ENCODE peak calls at places on chromosome 2, in six cellular contexts. Y is kidney, W is GM12878, X is foreskin fibroblast, K is Calu3, Z is WTC11. N is an unnamed sample.

GRCh38 chr2:181396575-181397062 is 60.6 kb upstream of the ITGA4 start:
- DNase-seq in K (no peak), X (peak), W (no peak), Z (no peak), Y (no peak), N (no peak)

GRCh38 chr2:239299218-239299939 is 101.4 kb downstream of the HDAC4 start:
- DNase-seq in Y (peak), W (no peak), Z (peak), K (no peak), X (no peak), N (no peak)

GRCh38 chr2:43898134-43898957 is 59.6 kb downstream of the ABCG8 start:
- DNase-seq in Z (peak), Y (no peak), W (no peak), K (no peak), X (no peak), N (peak)

GRCh38 chr2:69584127-69584889 is 59.2 kb downstream of the AAK1 start:
- DNase-seq in K (no peak), Y (no peak), X (no peak), Z (no peak), W (no peak), N (no peak)

GRCh38 chr2:234291765-234292204 is 205.1 kb downstream of the ARL4C start:
- DNase-seq in Y (peak), Z (no peak), X (peak), K (no peak), W (no peak), N (no peak)

GRCh38 chr2:42054657-42055430 is 7.0 kb downstream of the PKDCC start:
- DNase-seq in X (no peak), Y (peak), Z (peak), W (no peak), K (peak), N (no peak)

GRCh38 chr2:144712277-144712944 is 192.5 kb upstream of the ZEB2 start:
- DNase-seq in K (no peak), Y (no peak), X (no peak), Z (no peak), W (no peak), N (no peak)

GRCh38 chr2:27262379-27263286 is at the start of gene SLC30A3:
- DNase-seq in X (peak), Z (peak), Y (peak), K (peak), W (no peak), N (peak)

GRCh38 chr2:205892141-205893064 is 193.6 kb downstream of the INO80D start:
- DNase-seq in X (no peak), Z (no peak), Y (no peak), K (peak), W (no peak), N (no peak)

GRCh38 chr2:121903037-121903689 is 147.7 kb downstream of the TSN start:
- DNase-seq in K (no peak), W (no peak), X (no peak), Y (no peak), Z (no peak), N (no peak)

GRCh38 chr2:212940816-212941215 is 210.6 kb downstream of the IKZF2 start:
- DNase-seq in Y (no peak), W (no peak), X (no peak), K (peak), Z (peak), N (no peak)

GRCh38 chr2:239602290-239603282 is 201.8 kb upstream of the HDAC4 start:
- DNase-seq in K (no peak), X (no peak), Y (no peak), Z (no peak), W (no peak), N (no peak)

GRCh38 chr2:156399950-156400703 is 36.1 kb upstream of the GPD2 start:
- DNase-seq in X (peak), K (peak), W (peak), Y (peak), Z (peak), N (no peak)

GRCh38 chr2:112092286-112093041 is 37.4 kb downstream of the TMEM87B start:
- DNase-seq in K (no peak), X (peak), Y (no peak), W (no peak), Z (no peak), N (no peak)

GRCh38 chr2:128237911-128238697 is 80.6 kb downstream of the HS6ST1 start:
- DNase-seq in X (no peak), Z (no peak), W (no peak), K (no peak), Y (no peak), N (no peak)

GRCh38 chr2:16664052-16664731 is 1.4 kb downstream of the CYRIA start:
- DNase-seq in X (no peak), W (no peak), Y (peak), K (no peak), Z (no peak), N (peak)

GRCh38 chr2:402721-403120 is 114.8 kb upstream of the ALKAL2 start:
- DNase-seq in Y (no peak), W (no peak), X (no peak), K (no peak), Z (no peak), N (no peak)

GRCh38 chr2:139045524-139045923 is 265.3 kb upstream of the NXPH2 start:
- DNase-seq in Y (no peak), X (no peak), W (no peak), Z (no peak), K (no peak), N (no peak)

GRCh38 chr2:41990688-41991087 is 57.1 kb upstream of the PKDCC start:
- DNase-seq in Z (no peak), W (no peak), X (no peak), K (no peak), Y (no peak), N (no peak)

GRCh38 chr2:186058604-186059003 is 320.0 kb downstream of the FSIP2 start:
- DNase-seq in Y (no peak), K (no peak), W (no peak), Z (no peak), X (no peak), N (no peak)

GRCh38 chr2:12293868-12294267 is 422.9 kb upstream of the TRIB2 start:
- DNase-seq in X (no peak), K (no peak), Y (no peak), Z (no peak), W (peak), N (no peak)

GRCh38 chr2:221100467-221101089 is 471.5 kb downstream of the EPHA4 start:
- DNase-seq in K (no peak), Z (peak), Y (no peak), W (no peak), X (no peak), N (no peak)

GRCh38 chr2:55992465-55992864 is 68.9 kb upstream of the EFEMP1 start:
- DNase-seq in W (no peak), Y (no peak), X (peak), K (no peak), Z (no peak), N (no peak)
- TF ChIP-seq CTCF in W (no peak), Y (no peak), X (no peak), K (no peak), Z (no peak), N (no peak)

GRCh38 chr2:35365859-35366258 is 989.7 kb upstream of the CRIM1 start:
- DNase-seq in X (no peak), W (no peak), Z (no peak), K (no peak), Y (no peak), N (no peak)
- TF ChIP-seq CTCF in X (no peak), W (no peak), Z (no peak), K (no peak), Y (no peak), N (no peak)

GRCh38 chr2:203126971-203127370 is 111.8 kb upstream of the CYP20A1 start:
- DNase-seq in Z (no peak), W (no peak), Y (no peak), X (no peak), K (no peak), N (no peak)

DNA sequence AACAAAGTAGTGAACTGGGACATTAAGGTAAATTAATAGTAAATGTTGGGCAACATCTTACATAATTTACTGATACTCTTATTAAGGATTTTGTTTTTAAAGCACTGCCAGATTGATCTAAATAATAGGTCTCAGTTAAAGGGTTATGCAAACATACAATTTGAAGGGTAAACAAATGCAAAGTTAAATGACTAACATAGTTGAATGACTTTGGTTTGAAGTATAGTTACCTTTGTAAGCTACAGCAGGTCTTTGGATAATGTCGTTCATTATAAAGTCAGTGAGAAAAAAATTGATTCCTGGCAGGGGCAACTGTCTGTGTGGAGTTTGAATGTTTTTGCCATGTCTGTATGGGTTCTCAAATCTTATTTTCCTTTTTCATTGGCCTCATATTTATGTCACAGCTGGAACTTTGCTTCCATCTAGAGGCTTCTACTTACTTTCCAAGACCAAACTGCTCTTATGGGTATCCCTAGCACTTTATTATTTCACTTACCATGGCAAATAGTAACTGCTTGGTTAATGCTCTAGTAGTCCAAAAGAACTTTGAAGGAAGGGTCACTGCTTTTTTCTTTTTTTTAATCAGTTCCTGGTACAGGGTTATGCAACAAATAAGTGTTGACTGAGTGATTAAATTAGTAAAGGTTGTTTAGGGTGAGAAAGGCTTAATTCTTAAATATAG is 107.8 kb downstream of the NBEAL1 start:
- DNase-seq in Y (no peak), X (no peak), W (no peak), Z (no peak), K (no peak), N (no peak)
- TF ChIP-seq CTCF in Y (peak), X (no peak), W (no peak), Z (no peak), K (no peak), N (peak)

DNA sequence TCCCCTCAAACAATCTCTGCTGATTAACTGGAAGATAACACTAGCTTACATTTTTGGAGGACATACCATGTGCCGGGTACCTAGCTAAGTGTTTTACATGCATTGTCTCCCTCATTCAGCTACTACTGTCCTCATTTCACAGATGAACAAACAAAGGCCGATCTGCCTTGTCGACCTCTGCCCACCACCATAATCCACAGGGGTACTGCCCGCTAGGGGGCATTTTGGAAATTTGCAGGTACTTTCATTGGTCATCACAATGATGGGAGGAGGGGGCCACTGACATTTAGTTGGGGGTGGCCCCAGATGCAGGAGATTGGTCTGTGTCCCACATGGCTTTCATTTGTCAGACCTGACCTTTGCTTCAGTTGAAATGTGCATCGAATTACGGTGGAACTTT is 3.9 kb upstream of the TMEM163 start:
- DNase-seq in X (no peak), Y (no peak), W (no peak), Z (peak), K (no peak), N (no peak)
- TF ChIP-seq CTCF in X (no peak), Y (no peak), W (no peak), Z (peak), K (peak), N (peak)

GRCh38 chr2:74646829-74647482 is 1.2 kb downstream of the M1AP start:
- DNase-seq in K (no peak), Y (no peak), Z (no peak), W (no peak), X (no peak), N (no peak)

GRCh38 chr2:74646201-74646600 is 1.9 kb downstream of the M1AP start:
- DNase-seq in K (no peak), Z (no peak), Y (no peak), W (no peak), X (no peak), N (no peak)

GRCh38 chr2:74653589-74653984 is 460 bp upstream of the SEMA4F start:
- DNase-seq in Y (no peak), K (no peak), W (no peak), Z (no peak), X (no peak), N (no peak)

DNA sequence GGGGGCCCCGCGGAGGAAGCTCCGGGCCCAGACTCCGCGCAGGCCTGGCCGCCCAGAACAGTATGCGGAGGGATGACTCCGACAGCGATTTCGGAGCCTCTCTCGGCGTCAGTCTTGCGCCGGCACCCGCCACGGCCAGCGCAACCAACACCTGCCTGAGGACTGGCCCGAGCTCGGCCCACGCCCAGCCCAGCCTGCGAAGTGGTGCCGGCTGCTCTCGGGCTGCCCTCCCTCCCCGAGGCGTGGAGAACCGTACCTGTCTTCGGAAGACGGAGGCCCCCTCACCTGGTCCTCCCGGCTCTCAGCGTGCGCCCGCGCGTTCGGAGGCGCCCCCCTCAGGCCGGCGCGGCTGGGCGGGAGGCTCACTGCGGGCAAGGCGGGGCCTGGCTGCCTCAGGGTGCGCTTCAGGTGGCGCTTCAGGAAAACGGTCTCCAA is at the start of gene M1AP:
- DNase-seq in Y (peak), W (no peak), K (no peak), Z (peak), X (no peak), N (no peak)
- TF ChIP-seq CTCF in Y (no peak), W (no peak), K (no peak), Z (no peak), X (no peak), N (peak)

GRCh38 chr2:101270700-101271259 is 18.1 kb downstream of the CNOT11 start:
- DNase-seq in K (no peak), X (no peak), Y (no peak), Z (no peak), W (no peak), N (no peak)

GRCh38 chr2:101277111-101277510 is 24.4 kb downstream of the CNOT11 start:
- DNase-seq in Z (no peak), Y (no peak), X (no peak), W (no peak), K (peak), N (no peak)

GRCh38 chr2:101272045-101272784 is 19.5 kb downstream of the CNOT11 start:
- DNase-seq in X (no peak), Y (no peak), K (no peak), W (peak), Z (no peak), N (no peak)

GRCh38 chr2:101274142-101274541 is 21.5 kb downstream of the CNOT11 start:
- DNase-seq in Y (no peak), K (no peak), W (no peak), X (no peak), Z (no peak), N (no peak)

DNA sequence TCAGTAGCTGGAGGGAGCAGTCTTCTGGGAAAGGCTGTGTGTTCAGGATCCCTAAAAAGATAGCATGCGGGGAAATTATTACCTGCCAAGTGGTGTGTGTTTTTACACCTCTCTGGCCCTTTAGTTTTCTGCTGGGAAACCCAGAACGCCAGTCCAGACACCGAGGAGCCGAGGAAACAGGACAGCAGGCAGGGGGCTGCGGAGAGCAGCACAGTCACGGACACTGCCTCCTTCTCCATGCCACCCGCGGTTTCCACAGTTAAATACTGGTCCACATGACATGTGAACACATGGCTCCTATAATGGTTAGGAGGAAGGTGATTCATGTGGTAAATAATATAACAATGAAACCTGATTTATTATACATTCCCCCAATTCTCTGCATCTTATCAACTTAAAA is 20.4 kb downstream of the CNOT11 start:
- DNase-seq in Y (no peak), W (no peak), K (no peak), Z (no peak), X (no peak), N (no peak)
- TF ChIP-seq CTCF in Y (no peak), W (no peak), K (no peak), Z (no peak), X (no peak), N (no peak)

DNA sequence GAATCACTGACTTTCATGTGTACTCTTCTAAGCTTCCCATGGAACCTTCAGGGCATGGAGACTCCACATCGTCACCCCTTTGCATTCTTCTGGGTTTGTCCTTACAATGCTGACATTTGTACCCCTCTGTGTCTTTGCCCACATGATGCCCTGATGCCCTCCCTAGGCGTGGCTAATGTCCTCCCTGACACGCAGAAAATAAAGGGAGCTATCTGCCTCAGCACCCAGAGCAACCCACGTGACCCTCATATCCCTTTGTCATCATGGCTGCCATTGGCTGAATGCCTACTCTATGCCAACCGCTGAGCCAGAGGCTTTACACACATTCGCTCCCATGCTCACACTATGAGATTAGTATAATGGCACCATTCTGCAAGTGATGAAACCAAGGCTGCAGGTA is 86.4 kb upstream of the KLHL29 start:
- DNase-seq in K (no peak), W (no peak), X (no peak), Z (no peak), Y (no peak), N (no peak)
- TF ChIP-seq CTCF in K (no peak), W (no peak), X (no peak), Z (no peak), Y (no peak), N (no peak)

DNA sequence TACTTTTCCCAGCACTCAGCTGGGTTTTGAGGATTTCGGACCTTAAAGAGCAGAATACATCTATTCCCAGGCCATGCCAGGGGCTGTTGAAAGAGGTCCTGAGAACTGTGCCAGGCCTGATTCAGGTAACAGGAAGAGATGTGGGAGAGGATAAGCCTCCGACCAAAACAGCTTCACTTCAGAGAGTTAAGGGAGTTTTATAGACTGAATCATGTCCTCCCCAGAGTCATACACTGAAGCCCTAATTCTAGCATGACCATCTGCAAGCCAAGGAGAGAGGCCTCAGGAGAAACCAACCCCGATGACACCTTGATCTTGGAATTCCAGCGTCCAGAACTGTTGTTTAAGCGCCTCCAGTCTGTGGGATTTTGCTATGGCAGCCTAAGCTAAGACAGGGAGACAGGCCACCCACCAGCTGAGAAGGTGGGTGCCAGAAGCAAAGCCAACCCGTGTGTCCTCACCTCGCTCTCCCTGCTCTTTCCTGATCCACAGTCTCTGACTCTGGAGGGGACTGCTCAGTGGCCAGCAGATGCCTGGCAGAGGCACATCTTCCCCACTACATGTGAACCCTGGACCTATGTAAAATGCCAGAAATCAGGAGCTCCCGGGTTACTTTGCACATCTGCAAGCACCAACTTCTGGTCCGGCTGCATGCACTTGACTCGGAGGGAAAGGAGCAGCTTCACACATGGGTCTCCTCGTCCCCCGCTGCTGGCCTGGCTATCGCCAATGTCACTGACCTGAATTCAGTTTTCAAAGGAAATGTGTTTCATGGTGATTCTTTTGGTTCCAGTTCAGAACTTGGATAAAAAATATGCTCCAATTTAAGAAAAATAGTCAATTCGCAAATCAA is 116.8 kb upstream of the EPC2 start:
- DNase-seq in W (no peak), K (no peak), X (no peak), Z (no peak), Y (no peak), N (no peak)
- TF ChIP-seq CTCF in W (no peak), K (no peak), X (no peak), Z (no peak), Y (no peak), N (no peak)

GRCh38 chr2:44964704-44965343 is 23.3 kb downstream of the SIX3 start:
- DNase-seq in X (no peak), W (no peak), Y (no peak), K (peak), Z (peak), N (no peak)
- TF ChIP-seq CTCF in X (peak), W (no peak), Y (no peak), K (peak), Z (no peak), N (peak)

GRCh38 chr2:75716406-75716805 is 5.7 kb upstream of the GCFC2 start:
- DNase-seq in K (no peak), Z (no peak), X (no peak), W (no peak), Y (no peak), N (no peak)
- TF ChIP-seq CTCF in K (no peak), Z (no peak), X (no peak), W (no peak), Y (peak), N (no peak)